ENCODE peak calls at places on chromosomes 11 and 22, in eight cellular contexts. H, S, J, Z, Q, C, X and P are unnamed samples.

GRCh38 chr11:63666874-63667273 is 4.3 kb downstream of the ATL3 start:
- DNase-seq in H (no peak), S (no peak), J (no peak), Z (no peak), Q (no peak), C (no peak), X (no peak), P (no peak)

GRCh38 chr11:100769165-100769564 is 82.1 kb downstream of the ARHGAP42 start:
- DNase-seq in H (no peak), S (no peak), J (no peak), Z (no peak), Q (no peak), C (no peak), X (no peak), P (no peak)

GRCh38 chr22:31244044-31244942 is 32.2 kb downstream of the LIMK2 start:
- DNase-seq in H (no peak), S (no peak), J (no peak), Z (peak; percentile 83), Q (no peak), C (peak; percentile 63), X (no peak), P (no peak)

GRCh38 chr11:111605681-111606080 is 3.4 kb downstream of the SIK2 start:
- DNase-seq in H (no peak), S (no peak), J (no peak), Z (no peak), Q (no peak), C (no peak), X (no peak), P (no peak)

GRCh38 chr11:122676638-122677037 is 21.1 kb downstream of the UBASH3B start:
- DNase-seq in H (no peak), S (no peak), J (no peak), Z (no peak), Q (no peak), C (no peak), X (peak; percentile 35), P (no peak)

GRCh38 chr11:27395556-27396258 is 32.7 kb upstream of the CCDC34 start:
- DNase-seq in H (no peak), S (peak; percentile 75), J (no peak), Z (no peak), Q (peak; percentile 64), C (peak; percentile 81), X (no peak), P (no peak)

GRCh38 chr11:125871391-125872137 is 15.9 kb upstream of the HYLS1 start:
- DNase-seq in H (no peak), S (peak; percentile 26), J (no peak), Z (peak; percentile 77), Q (no peak), C (peak; percentile 82), X (no peak), P (peak; percentile 63)

GRCh38 chr11:78111298-78111697 is 28.1 kb downstream of the ALG8 start:
- DNase-seq in H (no peak), S (no peak), J (no peak), Z (no peak), Q (no peak), C (no peak), X (no peak), P (no peak)

GRCh38 chr11:74397531-74398243 is 546 bp downstream of the PGM2L1 start:
- DNase-seq in H (no peak), S (peak; percentile 67), J (no peak), Z (peak; percentile 45), Q (peak; percentile 62), C (peak; percentile 59), X (no peak), P (peak; percentile 74)

GRCh38 chr11:78161937-78162336 is 22.5 kb upstream of the ALG8 start:
- DNase-seq in H (peak; percentile 93), S (peak; percentile 20), J (peak; percentile 80), Z (no peak), Q (peak; percentile 40), C (no peak), X (no peak), P (peak; percentile 85)

GRCh38 chr11:61332823-61333637 is at the start of the genes DDB1 and TKFC:
- DNase-seq in H (peak; percentile 97), S (peak; percentile 96), J (peak; percentile 97), Z (peak; percentile 99), Q (peak; percentile 97), C (peak; percentile 98), X (peak; percentile 91), P (peak; percentile 99)

GRCh38 chr11:64743591-64744543 is at the start of gene RASGRP2:
- DNase-seq in H (peak; percentile 93), S (peak; percentile 70), J (peak; percentile 72), Z (peak; percentile 85), Q (peak; percentile 84), C (peak; percentile 58), X (peak; percentile 53), P (peak; percentile 95)

GRCh38 chr11:7196396-7197146 is 55.1 kb upstream of the SYT9 start:
- DNase-seq in H (no peak), S (no peak), J (no peak), Z (no peak), Q (no peak), C (no peak), X (no peak), P (no peak)

GRCh38 chr11:20493340-20493739 is 105.8 kb downstream of the PRMT3 start:
- DNase-seq in H (no peak), S (no peak), J (no peak), Z (no peak), Q (no peak), C (no peak), X (no peak), P (no peak)

GRCh38 chr11:85718991-85719807 is 33.2 kb upstream of the CCDC89 start:
- DNase-seq in H (peak; percentile 66), S (peak; percentile 54), J (peak; percentile 20), Z (peak; percentile 63), Q (no peak), C (peak; percentile 45), X (no peak), P (peak; percentile 72)
- H3K27ac ChIP-seq in H (no peak overlapping the region), S (no peak overlapping the region), J (no peak overlapping the region), Z (peak overlapping the region; percentile 94), Q (no peak overlapping the region), C (no peak overlapping the region), X (peak overlapping the region; percentile 70), P (peak overlapping the region; percentile 37)

GRCh38 chr11:72972541-72973128 is 158.4 kb downstream of the ATG16L2 start:
- DNase-seq in H (no peak), S (no peak), J (no peak), Z (no peak), Q (peak; percentile 25), C (no peak), X (no peak), P (no peak)

GRCh38 chr11:72969894-72970335 is 155.7 kb downstream of the ATG16L2 start:
- DNase-seq in H (no peak), S (no peak), J (no peak), Z (no peak), Q (no peak), C (no peak), X (no peak), P (no peak)

GRCh38 chr11:72971211-72971610 is 157.0 kb downstream of the ATG16L2 start:
- DNase-seq in H (no peak), S (no peak), J (no peak), Z (no peak), Q (no peak), C (no peak), X (no peak), P (no peak)

GRCh38 chr11:72970557-72971118 is 156.4 kb downstream of the ATG16L2 start:
- DNase-seq in H (no peak), S (no peak), J (no peak), Z (no peak), Q (no peak), C (no peak), X (no peak), P (no peak)

DNA sequence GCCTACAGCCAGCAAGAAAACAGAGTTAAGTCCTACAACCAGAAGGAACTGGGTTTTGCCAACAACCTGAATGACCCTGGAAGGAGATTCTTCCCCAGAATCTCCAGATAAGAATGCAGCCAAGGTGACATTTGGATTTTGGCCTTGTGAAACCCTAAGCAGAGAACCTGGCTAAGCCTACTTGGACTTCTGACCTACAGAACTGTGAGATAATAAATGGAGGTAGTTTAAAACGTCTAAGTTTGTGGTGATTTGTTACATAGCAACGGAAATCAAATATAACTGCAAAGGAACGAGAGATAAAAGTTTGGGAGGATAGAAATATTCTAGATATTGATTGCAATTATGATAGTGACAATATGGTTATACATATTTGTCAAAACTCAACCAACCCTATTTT is 157.4 kb downstream of the ATG16L2 start:
- DNase-seq in H (no peak), S (no peak), J (no peak), Z (no peak), Q (no peak), C (no peak), X (no peak), P (no peak)
- H3K4me1 ChIP-seq in H (no peaks in the 10 kb centered on the region), S (peaks cover 5% of the 10 kb centered on the region), J (peaks cover 9% of the 10 kb centered on the region), Z (no peaks in the 10 kb centered on the region), Q (no peaks in the 10 kb centered on the region), C (peaks cover 6% of the 10 kb centered on the region), X (no peaks in the 10 kb centered on the region), P (peaks cover 3% of the 10 kb centered on the region)

GRCh38 chr11:94749367-94749766 is 18.8 kb upstream of the AMOTL1 start:
- DNase-seq in H (no peak), S (no peak), J (no peak), Z (no peak), Q (no peak), C (no peak), X (no peak), P (no peak)

GRCh38 chr11:94742645-94743044 is 25.5 kb upstream of the AMOTL1 start:
- DNase-seq in H (no peak), S (no peak), J (no peak), Z (no peak), Q (no peak), C (no peak), X (no peak), P (no peak)

GRCh38 chr11:94747136-94748110 is 20.7 kb upstream of the AMOTL1 start:
- DNase-seq in H (no peak), S (no peak), J (no peak), Z (no peak), Q (no peak), C (no peak), X (no peak), P (no peak)

GRCh38 chr11:94750319-94751215 is 17.6 kb upstream of the AMOTL1 start:
- DNase-seq in H (no peak), S (peak; percentile 7), J (no peak), Z (no peak), Q (no peak), C (no peak), X (no peak), P (peak; percentile 70)

GRCh38 chr11:94746721-94747120 is 21.4 kb upstream of the AMOTL1 start:
- DNase-seq in H (no peak), S (peak; percentile 64), J (no peak), Z (no peak), Q (no peak), C (peak; percentile 75), X (no peak), P (no peak)
- H3K27ac ChIP-seq in H (no peak overlapping the region), S (peak overlapping the region; percentile 1), J (no peak overlapping the region), Z (no peak overlapping the region), Q (no peak overlapping the region), C (peak overlapping the region; percentile 88), X (no peak overlapping the region), P (no peak overlapping the region)

DNA sequence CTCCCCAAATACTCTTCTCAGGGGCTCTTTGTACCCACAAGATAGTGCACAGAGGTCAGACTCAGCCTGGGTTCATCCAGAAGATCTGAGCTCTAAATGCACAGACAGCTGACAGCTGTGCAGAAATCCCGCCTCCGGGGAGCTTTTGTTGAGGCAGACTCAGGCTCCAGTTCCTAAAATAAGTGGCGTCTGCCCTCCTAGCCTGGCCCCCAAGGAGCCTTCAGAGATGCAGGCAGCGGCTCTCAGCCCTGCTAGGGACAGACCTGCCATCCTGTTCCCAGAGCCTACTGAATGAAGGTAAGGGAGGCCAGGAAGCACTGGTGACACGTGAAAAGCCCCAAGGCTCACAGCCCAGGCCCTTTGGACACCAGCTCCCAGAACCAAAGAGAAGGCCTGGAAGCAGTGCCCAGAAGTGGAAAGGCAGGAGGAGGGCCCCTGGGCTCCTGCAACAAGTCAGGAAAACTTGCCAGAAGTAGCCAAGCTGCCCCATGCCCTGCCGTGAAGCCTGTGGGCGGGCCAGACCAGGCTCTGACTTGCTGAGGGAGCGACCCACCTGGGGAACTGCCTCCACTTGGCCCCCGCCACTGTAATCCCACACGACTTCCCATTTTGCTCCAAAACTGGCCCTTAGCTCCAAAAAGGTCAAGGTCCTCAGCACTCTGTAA is 51.1 kb upstream of the ARFGAP3 start:
- DNase-seq in H (no peak), S (no peak), J (no peak), Z (no peak), Q (no peak), C (no peak), X (no peak), P (no peak)
- H3K4me1 ChIP-seq in H (peaks cover 71% of the 10 kb centered on the region), S (peaks cover 84% of the 10 kb centered on the region), J (peaks cover 42% of the 10 kb centered on the region), Z (no peaks in the 10 kb centered on the region), Q (peaks cover 25% of the 10 kb centered on the region), C (peaks cover 8% of the 10 kb centered on the region), X (peaks cover 11% of the 10 kb centered on the region), P (peaks cover 31% of the 10 kb centered on the region)